ENCODE peak calls at places on chromosomes 2 and 18, in nine cellular contexts. A is hepatocyte, C is IMR-90, K is GM23248, P is GM23338, U is body of pancreas, D is breast epithelium, W is psoas muscle, N is tibial artery. J is an unnamed sample.
A peak's percentile ranks its signal among the peaks of the same experiment; 100 is the strongest.

GRCh38 chr18:77147418-77147852 is 14.9 kb upstream of the MBP start:
- DNase-seq in A (no peak), C (peak; percentile 52), K (peak; percentile 54), P (no peak), U (no peak), D (no peak), W (no peak), N (no peak), J (no peak)

GRCh38 chr18:41989508-41989907 is 34.5 kb downstream of the PIK3C3 start:
- DNase-seq in A (no peak), C (no peak), K (no peak), P (no peak), U (no peak), D (no peak), W (no peak), N (no peak), J (no peak)

GRCh38 chr18:4125246-4125938 is 329.7 kb downstream of the DLGAP1 start:
- DNase-seq in A (no peak), C (no peak), K (peak; percentile 66), P (peak; percentile 61), U (no peak), D (no peak), W (peak; percentile 39), N (no peak), J (no peak)

GRCh38 chr18:8413189-8413588 is 196.0 kb upstream of the RAB12 start:
- DNase-seq in A (no peak), C (no peak), K (no peak), P (no peak), U (no peak), D (no peak), W (no peak), N (no peak), J (no peak)

GRCh38 chr2:124145982-124146381 is 120.9 kb downstream of the CNTNAP5 start:
- DNase-seq in A (no peak), C (no peak), K (no peak), P (no peak), U (no peak), D (no peak), W (no peak), N (no peak), J (no peak)

GRCh38 chr2:102749938-102750337 is 11.9 kb upstream of the TMEM182 start:
- DNase-seq in A (no peak), C (no peak), K (no peak), P (no peak), U (no peak), D (no peak), W (no peak), N (no peak), J (no peak)

GRCh38 chr2:164589522-164589921 is 31.8 kb downstream of the GRB14 start:
- DNase-seq in A (no peak), C (no peak), K (no peak), P (no peak), U (no peak), D (no peak), W (no peak), N (no peak), J (no peak)

GRCh38 chr2:127218843-127219715 is 1.0 kb downstream of the CYP27C1 start:
- DNase-seq in A (peak; percentile 63), C (no peak), K (peak; percentile 67), P (peak; percentile 68), U (no peak), D (no peak), W (no peak), N (no peak), J (no peak)

GRCh38 chr2:86221066-86221684 is 21.9 kb downstream of the MRPL35 start:
- DNase-seq in A (peak; percentile 73), C (peak; percentile 45), K (peak; percentile 63), P (peak; percentile 80), U (peak; percentile 49), D (no peak), W (peak; percentile 42), N (no peak), J (peak; percentile 66)

GRCh38 chr2:172231508-172231907 is 128.8 kb upstream of the DLX2 start:
- DNase-seq in A (no peak), C (no peak), K (no peak), P (no peak), U (peak; percentile 38), D (no peak), W (no peak), N (no peak), J (no peak)

GRCh38 chr18:8301427-8302172 is 307.6 kb upstream of the RAB12 start:
- DNase-seq in A (peak; percentile 13), C (peak; percentile 36), K (no peak), P (no peak), U (peak; percentile 78), D (no peak), W (no peak), N (no peak), J (no peak)

GRCh38 chr2:200193791-200194190 is 112.7 kb upstream of the SPATS2L start:
- DNase-seq in A (no peak), C (no peak), K (no peak), P (no peak), U (no peak), D (no peak), W (no peak), N (no peak), J (no peak)

GRCh38 chr2:235098273-235098672 is 146.5 kb downstream of the SH3BP4 start:
- DNase-seq in A (no peak), C (no peak), K (no peak), P (peak; percentile 17), U (no peak), D (no peak), W (no peak), N (no peak), J (no peak)

GRCh38 chr18:76380791-76381405 is 114.1 kb downstream of the ZNF516 start:
- DNase-seq in A (no peak), C (no peak), K (peak; percentile 40), P (peak; percentile 88), U (no peak), D (peak; percentile 43), W (no peak), N (peak; percentile 28), J (no peak)

GRCh38 chr2:603427-603826 is 73.8 kb downstream of the TMEM18 start:
- DNase-seq in A (no peak), C (no peak), K (no peak), P (no peak), U (no peak), D (no peak), W (no peak), N (no peak), J (no peak)

GRCh38 chr2:37786854-37787253 is 115.4 kb upstream of the CDC42EP3 start:
- DNase-seq in A (no peak), C (no peak), K (no peak), P (no peak), U (peak; percentile 39), D (no peak), W (peak; percentile 28), N (no peak), J (no peak)
- H3K4me1 ChIP-seq in A (peaks cover 8% of the 10 kb centered on the region), C (peaks cover 20% of the 10 kb centered on the region), K (peaks cover 32% of the 10 kb centered on the region), P (no peaks in the 10 kb centered on the region), U (no peaks in the 10 kb centered on the region), D (no peaks in the 10 kb centered on the region), W (peaks cover 12% of the 10 kb centered on the region), N (peaks cover 20% of the 10 kb centered on the region), J (peaks cover 4% of the 10 kb centered on the region)

GRCh38 chr2:159083601-159084000 is 115.2 kb downstream of the TANC1 start:
- DNase-seq in A (no peak), C (peak; percentile 78), K (peak; percentile 70), P (no peak), U (no peak), D (no peak), W (no peak), N (no peak), J (no peak)

GRCh38 chr2:159088906-159089305 is 120.5 kb downstream of the TANC1 start:
- DNase-seq in A (no peak), C (no peak), K (no peak), P (peak; percentile 54), U (no peak), D (no peak), W (no peak), N (no peak), J (no peak)

GRCh38 chr2:159084395-159085370 is 116.2 kb downstream of the TANC1 start:
- DNase-seq in A (no peak), C (peak; percentile 40), K (peak; percentile 51), P (no peak), U (no peak), D (no peak), W (no peak), N (no peak), J (no peak)

GRCh38 chr2:159086874-159087273 is 118.4 kb downstream of the TANC1 start:
- DNase-seq in A (no peak), C (no peak), K (no peak), P (no peak), U (no peak), D (no peak), W (no peak), N (no peak), J (no peak)

GRCh38 chr2:159086332-159086731 is 117.9 kb downstream of the TANC1 start:
- DNase-seq in A (no peak), C (no peak), K (no peak), P (no peak), U (peak; percentile 45), D (no peak), W (peak; percentile 20), N (no peak), J (no peak)
- H3K4me3 ChIP-seq in A (no peak overlapping the region), C (no peak overlapping the region), K (no peak overlapping the region), P (no peak overlapping the region), U (no peak overlapping the region), D (no peak overlapping the region), W (no peak overlapping the region), N (no peak overlapping the region), J (no peak overlapping the region)

DNA sequence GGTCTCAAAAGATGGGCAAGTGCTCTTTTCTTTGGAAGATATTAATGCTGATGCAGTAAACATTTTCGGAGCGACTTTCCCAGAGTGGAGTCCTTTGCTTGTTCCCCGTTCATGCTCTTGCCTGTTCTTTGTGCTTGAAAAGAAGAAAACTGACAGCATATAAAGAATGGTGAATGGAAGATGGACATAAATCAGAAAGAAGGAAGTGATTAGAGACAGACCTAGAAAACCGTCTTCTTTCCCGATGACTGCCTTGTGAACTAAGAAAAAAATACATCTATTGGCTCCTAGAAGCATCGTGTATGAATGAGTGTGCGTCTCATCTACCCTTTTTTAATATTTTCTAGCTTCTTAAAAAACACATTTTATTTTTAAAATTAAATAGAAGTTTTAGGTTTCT is 740.1 kb upstream of the FANCL start:
- DNase-seq in A (no peak), C (no peak), K (no peak), P (no peak), U (no peak), D (no peak), W (no peak), N (no peak), J (no peak)
- H3K4me1 ChIP-seq in A (no peaks in the 10 kb centered on the region), C (no peaks in the 10 kb centered on the region), K (no peaks in the 10 kb centered on the region), P (peaks cover 35% of the 10 kb centered on the region), U (no peaks in the 10 kb centered on the region), D (peaks cover 3% of the 10 kb centered on the region), W (no peaks in the 10 kb centered on the region), N (no peaks in the 10 kb centered on the region), J (no peaks in the 10 kb centered on the region)

GRCh38 chr2:55334728-55335127 is 65.7 kb upstream of the MTIF2 start:
- DNase-seq in A (no peak), C (no peak), K (no peak), P (no peak), U (no peak), D (no peak), W (no peak), N (no peak), J (no peak)

DNA sequence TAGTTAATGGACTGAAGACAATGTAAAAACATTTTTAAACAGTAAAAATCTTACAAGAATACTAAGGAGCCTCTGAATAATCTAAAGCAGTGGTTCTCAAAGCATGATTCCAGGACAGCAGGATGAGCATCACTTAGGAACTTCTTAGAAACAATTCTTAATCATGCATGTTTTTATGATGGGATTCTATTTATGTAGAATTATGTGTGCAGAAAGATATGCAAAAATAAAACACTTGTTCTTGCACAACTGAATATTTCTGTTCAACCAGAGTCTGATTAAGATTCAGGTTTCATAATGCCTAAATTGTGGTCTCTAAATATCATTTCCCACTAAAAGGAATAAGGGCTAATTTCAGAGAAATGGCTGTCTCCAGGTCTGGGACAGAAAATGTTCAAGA is 69.2 kb upstream of the MTIF2 start:
- DNase-seq in A (no peak), C (peak; percentile 67), K (peak; percentile 48), P (no peak), U (no peak), D (no peak), W (no peak), N (no peak), J (no peak)
- H3K4me3 ChIP-seq in A (no peak overlapping the region), C (no peak overlapping the region), K (no peak overlapping the region), P (no peak overlapping the region), U (no peak overlapping the region), D (no peak overlapping the region), W (no peak overlapping the region), N (no peak overlapping the region), J (no peak overlapping the region)